ENCODE peak calls at places on chromosomes 1 and 21, in five cellular contexts. One of them, this sample, is unnamed.

GRCh38 chr1:201194046-201194445 is 3.4 kb downstream of the IGFN1 start:
- DNase-seq in H7: no peak
- DNase-seq in psoas muscle: no peak
- DNase-seq in NCI-H524: no peak
- DNase-seq in stimulated activated CD4-positive, alpha-beta T cell treated with anti-CD3 and anti-CD28 coated beads, Interleukin-15, amount 100 ng/mL, for 48 hours: no peak
- DNase-seq in this sample: no peak

GRCh38 chr1:234944439-234945369 is 183.9 kb downstream of the TOMM20 start:
- DNase-seq in stimulated activated CD4-positive, alpha-beta T cell treated with anti-CD3 and anti-CD28 coated beads, Interleukin-15, amount 100 ng/mL, for 48 hours: no peak
- DNase-seq in psoas muscle: no peak
- DNase-seq in H7: no peak
- DNase-seq in NCI-H524: no peak
- DNase-seq in this sample: no peak

GRCh38 chr21:34967509-34968289 is 81.4 kb downstream of the RUNX1 start:
- DNase-seq in psoas muscle: no peak
- DNase-seq in NCI-H524: no peak
- DNase-seq in H7: no peak
- DNase-seq in stimulated activated CD4-positive, alpha-beta T cell treated with anti-CD3 and anti-CD28 coated beads, Interleukin-15, amount 100 ng/mL, for 48 hours: peak; percentile 39
- DNase-seq in this sample: no peak

GRCh38 chr1:197776348-197777082 is 1.2 kb upstream of the DENND1B start:
- DNase-seq in NCI-H524: no peak
- DNase-seq in H7: no peak
- DNase-seq in psoas muscle: no peak
- DNase-seq in stimulated activated CD4-positive, alpha-beta T cell treated with anti-CD3 and anti-CD28 coated beads, Interleukin-15, amount 100 ng/mL, for 48 hours: peak; percentile 19
- DNase-seq in this sample: no peak

GRCh38 chr1:82565546-82565945 is 764.8 kb downstream of the ADGRL2 start:
- DNase-seq in psoas muscle: no peak
- DNase-seq in NCI-H524: no peak
- DNase-seq in stimulated activated CD4-positive, alpha-beta T cell treated with anti-CD3 and anti-CD28 coated beads, Interleukin-15, amount 100 ng/mL, for 48 hours: no peak
- DNase-seq in H7: no peak
- DNase-seq in this sample: no peak

GRCh38 chr1:92756537-92756936 is 28.4 kb downstream of the EVI5 start:
- DNase-seq in psoas muscle: no peak
- DNase-seq in stimulated activated CD4-positive, alpha-beta T cell treated with anti-CD3 and anti-CD28 coated beads, Interleukin-15, amount 100 ng/mL, for 48 hours: no peak
- DNase-seq in NCI-H524: no peak
- DNase-seq in H7: no peak
- DNase-seq in this sample: no peak

GRCh38 chr1:54488065-54488750 is 59.8 kb upstream of the ACOT11 start:
- DNase-seq in H7: peak; percentile 98
- DNase-seq in NCI-H524: peak; percentile 75
- DNase-seq in stimulated activated CD4-positive, alpha-beta T cell treated with anti-CD3 and anti-CD28 coated beads, Interleukin-15, amount 100 ng/mL, for 48 hours: peak; percentile 65
- DNase-seq in psoas muscle: peak; percentile 95
- DNase-seq in this sample: peak; percentile 93

GRCh38 chr1:78075621-78076020 is 29.9 kb downstream of the GIPC2 start:
- DNase-seq in H7: no peak
- DNase-seq in stimulated activated CD4-positive, alpha-beta T cell treated with anti-CD3 and anti-CD28 coated beads, Interleukin-15, amount 100 ng/mL, for 48 hours: no peak
- DNase-seq in psoas muscle: no peak
- DNase-seq in NCI-H524: no peak
- DNase-seq in this sample: no peak

GRCh38 chr1:241776911-241777310 is 71.1 kb upstream of the EXO1 start:
- DNase-seq in H7: no peak
- DNase-seq in psoas muscle: no peak
- DNase-seq in stimulated activated CD4-positive, alpha-beta T cell treated with anti-CD3 and anti-CD28 coated beads, Interleukin-15, amount 100 ng/mL, for 48 hours: no peak
- DNase-seq in NCI-H524: no peak
- DNase-seq in this sample: no peak

GRCh38 chr1:29539971-29540370 is 303.6 kb downstream of the PTPRU start:
- DNase-seq in stimulated activated CD4-positive, alpha-beta T cell treated with anti-CD3 and anti-CD28 coated beads, Interleukin-15, amount 100 ng/mL, for 48 hours: no peak
- DNase-seq in psoas muscle: no peak
- DNase-seq in NCI-H524: no peak
- DNase-seq in H7: no peak
- DNase-seq in this sample: no peak

GRCh38 chr1:230359992-230360391 is 66.1 kb downstream of the PGBD5 start:
- DNase-seq in NCI-H524: no peak
- DNase-seq in H7: no peak
- DNase-seq in stimulated activated CD4-positive, alpha-beta T cell treated with anti-CD3 and anti-CD28 coated beads, Interleukin-15, amount 100 ng/mL, for 48 hours: no peak
- DNase-seq in psoas muscle: no peak
- DNase-seq in this sample: no peak

GRCh38 chr1:24393892-24394291 is 19.7 kb downstream of the STPG1 start:
- DNase-seq in stimulated activated CD4-positive, alpha-beta T cell treated with anti-CD3 and anti-CD28 coated beads, Interleukin-15, amount 100 ng/mL, for 48 hours: no peak
- DNase-seq in psoas muscle: no peak
- DNase-seq in NCI-H524: no peak
- DNase-seq in H7: no peak
- DNase-seq in this sample: peak; percentile 51

GRCh38 chr1:9004731-9005708 is 21.2 kb downstream of the SLC2A7 start:
- DNase-seq in stimulated activated CD4-positive, alpha-beta T cell treated with anti-CD3 and anti-CD28 coated beads, Interleukin-15, amount 100 ng/mL, for 48 hours: peak; percentile 79
- DNase-seq in NCI-H524: peak; percentile 10
- DNase-seq in psoas muscle: peak; percentile 76
- DNase-seq in H7: peak; percentile 93
- DNase-seq in this sample: peak; percentile 87

GRCh38 chr1:23551849-23552248 is 7.5 kb downstream of the ID3 start:
- DNase-seq in psoas muscle: no peak
- DNase-seq in NCI-H524: no peak
- DNase-seq in H7: no peak
- DNase-seq in stimulated activated CD4-positive, alpha-beta T cell treated with anti-CD3 and anti-CD28 coated beads, Interleukin-15, amount 100 ng/mL, for 48 hours: no peak
- DNase-seq in this sample: no peak

GRCh38 chr1:201614262-201615015 is 75.5 kb downstream of the NAV1 start:
- DNase-seq in stimulated activated CD4-positive, alpha-beta T cell treated with anti-CD3 and anti-CD28 coated beads, Interleukin-15, amount 100 ng/mL, for 48 hours: no peak
- DNase-seq in NCI-H524: no peak
- DNase-seq in H7: peak; percentile 95
- DNase-seq in psoas muscle: peak; percentile 66
- DNase-seq in this sample: no peak

GRCh38 chr1:72516826-72517225 is 234.5 kb upstream of the NEGR1 start:
- DNase-seq in H7: no peak
- DNase-seq in NCI-H524: no peak
- DNase-seq in psoas muscle: no peak
- DNase-seq in stimulated activated CD4-positive, alpha-beta T cell treated with anti-CD3 and anti-CD28 coated beads, Interleukin-15, amount 100 ng/mL, for 48 hours: no peak
- DNase-seq in this sample: no peak

GRCh38 chr1:167714098-167714850 is 7.5 kb upstream of the MPZL1 start:
- DNase-seq in stimulated activated CD4-positive, alpha-beta T cell treated with anti-CD3 and anti-CD28 coated beads, Interleukin-15, amount 100 ng/mL, for 48 hours: peak; percentile 82
- DNase-seq in H7: peak; percentile 87
- DNase-seq in NCI-H524: peak; percentile 67
- DNase-seq in psoas muscle: peak; percentile 95
- DNase-seq in this sample: peak; percentile 96

GRCh38 chr1:110144366-110144765 is 5.9 kb upstream of the SLC6A17 start:
- DNase-seq in NCI-H524: no peak
- DNase-seq in psoas muscle: no peak
- DNase-seq in H7: no peak
- DNase-seq in stimulated activated CD4-positive, alpha-beta T cell treated with anti-CD3 and anti-CD28 coated beads, Interleukin-15, amount 100 ng/mL, for 48 hours: no peak
- DNase-seq in this sample: no peak

GRCh38 chr1:18109756-18110597 is 2.4 kb downstream of the IGSF21 start:
- DNase-seq in psoas muscle: peak; percentile 62
- DNase-seq in H7: peak; percentile 94
- DNase-seq in NCI-H524: no peak
- DNase-seq in stimulated activated CD4-positive, alpha-beta T cell treated with anti-CD3 and anti-CD28 coated beads, Interleukin-15, amount 100 ng/mL, for 48 hours: peak; percentile 12
- DNase-seq in this sample: no peak

GRCh38 chr1:31978853-31979400 is 34.7 kb upstream of the KHDRBS1 start:
- DNase-seq in stimulated activated CD4-positive, alpha-beta T cell treated with anti-CD3 and anti-CD28 coated beads, Interleukin-15, amount 100 ng/mL, for 48 hours: no peak
- DNase-seq in NCI-H524: no peak
- DNase-seq in psoas muscle: no peak
- DNase-seq in H7: peak; percentile 28
- DNase-seq in this sample: no peak

GRCh38 chr1:172089768-172090510 is 248.6 kb downstream of the DNM3 start:
- DNase-seq in stimulated activated CD4-positive, alpha-beta T cell treated with anti-CD3 and anti-CD28 coated beads, Interleukin-15, amount 100 ng/mL, for 48 hours: peak; percentile 46
- DNase-seq in NCI-H524: no peak
- DNase-seq in psoas muscle: no peak
- DNase-seq in H7: peak; percentile 38
- DNase-seq in this sample: no peak

GRCh38 chr1:224287714-224288113 is 42.3 kb downstream of the NVL start:
- DNase-seq in stimulated activated CD4-positive, alpha-beta T cell treated with anti-CD3 and anti-CD28 coated beads, Interleukin-15, amount 100 ng/mL, for 48 hours: no peak
- DNase-seq in H7: peak; percentile 80
- DNase-seq in NCI-H524: no peak
- DNase-seq in psoas muscle: no peak
- DNase-seq in this sample: no peak

GRCh38 chr1:68725353-68725752 is 228.5 kb upstream of the DEPDC1 start:
- DNase-seq in stimulated activated CD4-positive, alpha-beta T cell treated with anti-CD3 and anti-CD28 coated beads, Interleukin-15, amount 100 ng/mL, for 48 hours: no peak
- DNase-seq in H7: no peak
- DNase-seq in psoas muscle: no peak
- DNase-seq in NCI-H524: no peak
- DNase-seq in this sample: no peak

GRCh38 chr1:29786791-29787732 is 550.7 kb downstream of the PTPRU start:
- DNase-seq in H7: no peak
- DNase-seq in psoas muscle: no peak
- DNase-seq in NCI-H524: no peak
- DNase-seq in stimulated activated CD4-positive, alpha-beta T cell treated with anti-CD3 and anti-CD28 coated beads, Interleukin-15, amount 100 ng/mL, for 48 hours: no peak
- DNase-seq in this sample: peak; percentile 49

GRCh38 chr1:26290416-26291261 is 10.8 kb downstream of the SH3BGRL3 start:
- DNase-seq in NCI-H524: no peak
- DNase-seq in psoas muscle: peak; percentile 70
- DNase-seq in stimulated activated CD4-positive, alpha-beta T cell treated with anti-CD3 and anti-CD28 coated beads, Interleukin-15, amount 100 ng/mL, for 48 hours: no peak
- DNase-seq in H7: peak; percentile 80
- DNase-seq in this sample: no peak

GRCh38 chr1:248914982-248915381 is 8.9 kb downstream of the PGBD2 start:
- DNase-seq in stimulated activated CD4-positive, alpha-beta T cell treated with anti-CD3 and anti-CD28 coated beads, Interleukin-15, amount 100 ng/mL, for 48 hours: no peak
- DNase-seq in psoas muscle: no peak
- DNase-seq in H7: no peak
- DNase-seq in NCI-H524: no peak
- DNase-seq in this sample: no peak

GRCh38 chr21:36962098-36962780 is 4.2 kb downstream of the HLCS start:
- DNase-seq in stimulated activated CD4-positive, alpha-beta T cell treated with anti-CD3 and anti-CD28 coated beads, Interleukin-15, amount 100 ng/mL, for 48 hours: no peak
- DNase-seq in NCI-H524: no peak
- DNase-seq in psoas muscle: no peak
- DNase-seq in H7: no peak
- DNase-seq in this sample: no peak

GRCh38 chr21:32046191-32046590 is 173.4 kb downstream of the HUNK start:
- DNase-seq in stimulated activated CD4-positive, alpha-beta T cell treated with anti-CD3 and anti-CD28 coated beads, Interleukin-15, amount 100 ng/mL, for 48 hours: no peak
- DNase-seq in H7: no peak
- DNase-seq in psoas muscle: no peak
- DNase-seq in NCI-H524: no peak
- DNase-seq in this sample: no peak

GRCh38 chr1:195462646-195463045 is 1145.6 kb downstream of the KCNT2 start:
- DNase-seq in psoas muscle: no peak
- DNase-seq in H7: no peak
- DNase-seq in NCI-H524: no peak
- DNase-seq in stimulated activated CD4-positive, alpha-beta T cell treated with anti-CD3 and anti-CD28 coated beads, Interleukin-15, amount 100 ng/mL, for 48 hours: no peak
- DNase-seq in this sample: no peak

GRCh38 chr21:46037338-46038325 is 56.1 kb downstream of the COL6A1 start:
- DNase-seq in H7: peak; percentile 59
- DNase-seq in stimulated activated CD4-positive, alpha-beta T cell treated with anti-CD3 and anti-CD28 coated beads, Interleukin-15, amount 100 ng/mL, for 48 hours: no peak
- DNase-seq in NCI-H524: no peak
- DNase-seq in psoas muscle: no peak
- DNase-seq in this sample: no peak

GRCh38 chr1:211336161-211336560 is 9.5 kb downstream of the TRAF5 start:
- DNase-seq in H7: no peak
- DNase-seq in NCI-H524: no peak
- DNase-seq in stimulated activated CD4-positive, alpha-beta T cell treated with anti-CD3 and anti-CD28 coated beads, Interleukin-15, amount 100 ng/mL, for 48 hours: no peak
- DNase-seq in psoas muscle: no peak
- DNase-seq in this sample: no peak

GRCh38 chr1:84919461-84919970 is 26.5 kb upstream of the LPAR3 start:
- DNase-seq in psoas muscle: no peak
- DNase-seq in NCI-H524: no peak
- DNase-seq in stimulated activated CD4-positive, alpha-beta T cell treated with anti-CD3 and anti-CD28 coated beads, Interleukin-15, amount 100 ng/mL, for 48 hours: no peak
- DNase-seq in H7: no peak
- DNase-seq in this sample: no peak

This sample was measured in right atrium auricular region.